ENCODE peak calls at places on chromosomes 7 and 10, in five cellular contexts. N is H9, T is IMR-90, M is neuronal stem cell, J is mesenchymal stem cell. E is an unnamed sample.

GRCh38 chr10:118531105-118531851 is 64.2 kb downstream of the PRLHR start:
- DNase-seq in N (no peak), T (no peak), M (no peak), J (no peak), E (no peak)

GRCh38 chr10:60430017-60430416 is 40.3 kb upstream of the ANK3 start:
- DNase-seq in N (no peak), T (peak; percentile 82), M (no peak), J (no peak), E (no peak)

GRCh38 chr7:47379629-47380324 is 202.1 kb downstream of the TNS3 start:
- DNase-seq in N (peak; percentile 47), T (peak; percentile 75), M (peak; percentile 20), J (peak; percentile 66), E (peak; percentile 67)

GRCh38 chr7:151056286-151057037 is 1.2 kb downstream of the CDK5 start:
- DNase-seq in N (peak; percentile 70), T (no peak), M (no peak), J (no peak), E (peak; percentile 60)

GRCh38 chr7:31540786-31541185 is 26.9 kb downstream of the ITPRID1 start:
- DNase-seq in N (no peak), T (no peak), M (no peak), J (no peak), E (no peak)

GRCh38 chr10:118582511-118582910 is 12.9 kb downstream of the PRLHR start:
- DNase-seq in N (no peak), T (no peak), M (no peak), J (no peak), E (no peak)

GRCh38 chr10:86191166-86191565 is 175.4 kb downstream of the GRID1 start:
- DNase-seq in N (no peak), T (no peak), M (no peak), J (no peak), E (no peak)

GRCh38 chr10:95048206-95048605 is 21.1 kb downstream of the CYP2C8 start:
- DNase-seq in N (no peak), T (no peak), M (no peak), J (no peak), E (no peak)

GRCh38 chr7:94908204-94909022 is 1.0 kb downstream of the PPP1R9A start:
- DNase-seq in N (peak; percentile 72), T (no peak), M (peak; percentile 76), J (peak; percentile 32), E (peak; percentile 77)

GRCh38 chr10:132571565-132572544 is 34.3 kb downstream of the INPP5A start:
- DNase-seq in N (peak; percentile 87), T (peak; percentile 87), M (peak; percentile 15), J (peak; percentile 87), E (peak; percentile 98)

DNA sequence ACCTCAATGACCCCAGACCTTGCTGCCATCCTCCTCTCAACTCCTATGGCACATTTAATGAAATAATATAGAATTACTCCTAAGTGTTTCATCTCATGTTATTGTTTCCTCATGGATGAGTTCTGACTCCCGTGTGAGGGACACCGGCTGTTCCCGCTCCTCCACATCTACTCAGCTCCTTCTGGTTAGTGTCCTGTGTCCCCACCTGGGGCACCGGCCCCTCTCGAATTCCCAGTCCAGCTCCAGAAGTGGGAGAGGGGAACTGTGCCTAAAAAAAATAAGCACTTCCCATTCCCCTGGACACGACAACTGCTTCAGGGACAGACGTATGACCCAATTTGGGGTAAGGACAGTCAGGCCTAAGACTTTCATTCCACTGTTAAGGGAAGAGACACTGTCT is 58.3 kb downstream of the PIP4K2A start:
- DNase-seq in N (no peak), T (no peak), M (no peak), J (no peak), E (no peak)
- H3K4ac ChIP-seq in N (no peak overlapping the region), T (peak overlapping the region; percentile 44), M (no peak overlapping the region), J (no peak overlapping the region), E (no peak overlapping the region)

DNA sequence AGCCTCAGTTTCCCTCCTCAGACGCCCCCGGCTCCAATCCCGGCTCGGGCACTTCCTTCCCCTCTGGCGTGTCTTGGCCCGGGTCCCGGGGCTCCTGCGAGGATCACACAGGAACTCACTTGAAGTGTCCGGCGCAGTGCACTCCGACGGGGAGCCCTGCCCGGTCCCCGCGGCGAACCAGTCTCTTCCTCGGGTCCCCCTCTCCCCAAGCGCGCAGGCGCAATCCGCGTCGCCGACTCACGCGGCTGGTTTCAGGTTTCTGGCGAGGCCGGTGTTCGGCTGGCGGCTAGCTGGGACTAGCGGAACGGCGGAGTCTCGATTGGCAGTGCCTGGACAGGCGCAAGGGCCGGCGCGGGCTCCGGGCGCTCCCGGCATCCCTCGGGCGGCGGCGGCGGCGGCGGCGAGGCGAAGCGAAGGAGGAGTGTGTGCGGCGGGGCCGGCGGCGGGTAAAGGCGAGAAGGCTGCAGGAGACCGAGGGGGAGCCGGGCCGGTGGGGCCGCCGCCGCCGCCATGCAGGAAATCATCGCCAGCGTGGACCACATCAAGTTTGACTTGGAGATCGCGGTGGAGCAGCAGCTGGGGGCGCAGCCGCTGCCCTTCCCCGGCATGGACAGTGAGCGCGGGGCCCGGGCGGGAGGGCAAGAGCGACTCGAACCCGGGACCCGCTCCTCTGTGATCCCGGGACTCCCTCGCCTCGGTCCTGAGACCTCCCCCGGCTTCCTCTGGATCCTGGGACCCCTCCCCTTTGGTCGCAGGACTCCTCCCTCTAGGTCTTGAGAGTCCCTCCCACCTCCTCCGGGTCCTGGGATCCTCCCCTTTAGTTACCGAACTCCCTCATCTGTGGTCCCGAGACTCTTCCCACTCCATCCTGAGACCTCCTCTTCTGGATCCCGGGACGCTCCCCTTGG is at the start of the genes CPSF4 and PTCD1:
- DNase-seq in N (peak; percentile 97), T (peak; percentile 94), M (peak; percentile 97), J (peak; percentile 96), E (peak; percentile 97)
- H3K4ac ChIP-seq in N (no peak within 1 kb of the TSS), T (peak within 1 kb of the TSS; percentile 61), M (peak within 1 kb of the TSS; percentile 99), J (peak within 1 kb of the TSS; percentile 97), E (peak within 1 kb of the TSS; percentile 96)

DNA sequence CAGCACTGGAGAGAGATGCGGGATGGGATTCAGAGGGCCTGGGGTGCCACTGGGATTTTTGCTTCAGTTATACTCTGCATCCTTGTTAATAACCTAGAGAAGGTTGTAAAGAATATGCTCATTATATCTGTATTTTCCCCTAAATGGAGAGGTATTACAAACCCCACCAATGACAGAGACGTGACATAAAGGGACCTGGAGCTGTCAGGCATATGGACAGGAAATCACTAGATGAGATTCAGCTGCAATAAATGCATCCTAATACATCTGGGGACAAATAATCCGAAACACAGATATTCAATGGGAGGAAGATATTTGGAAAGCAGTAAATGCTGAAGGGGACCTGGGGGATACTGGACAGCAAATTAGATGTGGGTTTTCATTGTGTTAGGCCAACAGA is 653.6 kb downstream of the LRMDA start:
- DNase-seq in N (no peak), T (no peak), M (no peak), J (no peak), E (no peak)
- H3K4ac ChIP-seq in N (no peak overlapping the region), T (no peak overlapping the region), M (no peak overlapping the region), J (peak overlapping the region; percentile 36), E (peak overlapping the region; percentile 60)

GRCh38 chr7:80137410-80137809 is 2.8 kb downstream of the GNAI1 start:
- DNase-seq in N (no peak), T (no peak), M (no peak), J (no peak), E (no peak)
- H3K4ac ChIP-seq in N (no peak overlapping the region), T (peak overlapping the region; percentile 48), M (no peak overlapping the region), J (no peak overlapping the region), E (no peak overlapping the region)

DNA sequence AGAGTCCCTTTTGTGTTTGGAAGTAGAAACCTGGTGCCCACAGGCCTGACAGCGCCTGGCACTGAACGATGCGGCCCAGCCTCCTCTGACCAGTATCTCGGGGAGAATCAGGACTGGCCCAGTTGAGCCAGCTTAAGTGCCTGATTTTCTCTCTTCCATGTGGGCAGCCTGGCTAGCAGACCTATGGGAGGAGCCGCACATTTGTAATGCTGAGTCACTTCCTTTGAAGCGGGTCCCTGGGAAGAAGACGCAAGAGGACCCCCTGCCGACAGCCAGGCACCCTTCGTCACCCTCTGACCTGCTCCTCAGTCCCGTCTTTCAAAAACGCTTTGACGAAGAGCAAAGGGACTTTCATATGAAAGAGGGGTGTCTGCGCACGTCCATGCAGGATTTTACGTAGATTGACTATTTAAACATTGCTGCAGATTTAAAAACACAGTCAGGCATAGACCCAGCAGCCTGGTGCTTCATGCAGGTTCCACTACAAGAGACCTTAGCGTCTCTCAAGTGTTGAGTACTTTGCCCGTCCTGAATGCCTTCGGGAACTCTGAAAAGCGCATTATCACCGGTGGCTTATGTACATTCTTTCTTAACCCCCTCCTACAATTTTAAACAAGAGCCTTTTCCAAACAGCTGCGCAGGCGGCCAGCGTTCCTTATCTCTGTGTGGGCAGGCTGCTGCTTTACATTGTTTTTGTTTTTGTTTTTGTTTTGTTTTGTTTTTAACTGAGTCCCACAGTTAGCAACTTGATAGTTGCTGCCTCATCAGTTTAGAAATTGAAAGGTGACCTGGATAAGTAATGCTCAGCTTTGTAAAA is 36.5 kb upstream of the AP5Z1 start:
- DNase-seq in N (peak; percentile 80), T (peak; percentile 95), M (no peak), J (peak; percentile 97), E (peak; percentile 84)
- H3K4ac ChIP-seq in N (no peak overlapping the region), T (peak overlapping the region; percentile 94), M (no peak overlapping the region), J (peak overlapping the region; percentile 88), E (peak overlapping the region; percentile 82)

GRCh38 chr10:128936392-128936791 is 530.6 kb upstream of the MGMT start:
- DNase-seq in N (no peak), T (no peak), M (no peak), J (no peak), E (no peak)
- H3K4ac ChIP-seq in N (no peak overlapping the region), T (no peak overlapping the region), M (no peak overlapping the region), J (no peak overlapping the region), E (no peak overlapping the region)